ENCODE peak calls at places on chromosome X, in four cellular contexts. One of them, this sample, is unnamed.

GRCh38 chrX:41258871-41259270 is 75.1 kb upstream of the DDX3X start:
- DNase-seq in lower lobe of right lung: no peak
- DNase-seq in left ventricle myocardium inferior: no peak
- DNase-seq in HFF-Myc: no peak
- DNase-seq in this sample: no peak

GRCh38 chrX:151543706-151544105 is 19.8 kb upstream of the PASD1 start:
- DNase-seq in lower lobe of right lung: no peak
- DNase-seq in left ventricle myocardium inferior: no peak
- DNase-seq in HFF-Myc: no peak
- DNase-seq in this sample: peak

GRCh38 chrX:109848451-109849050 is 115.5 kb upstream of the ACSL4 start:
- DNase-seq in lower lobe of right lung: no peak
- DNase-seq in left ventricle myocardium inferior: no peak
- DNase-seq in HFF-Myc: no peak
- DNase-seq in this sample: peak

GRCh38 chrX:65600106-65600505 is 65.5 kb upstream of the LAS1L start:
- DNase-seq in lower lobe of right lung: no peak
- DNase-seq in left ventricle myocardium inferior: no peak
- DNase-seq in HFF-Myc: no peak
- DNase-seq in this sample: no peak

GRCh38 chrX:48490661-48491060 is 14.7 kb downstream of the FTSJ1 start:
- DNase-seq in lower lobe of right lung: no peak
- DNase-seq in left ventricle myocardium inferior: no peak
- DNase-seq in HFF-Myc: no peak
- DNase-seq in this sample: no peak

GRCh38 chrX:1581132-1581531 is 10.3 kb upstream of the AKAP17A start:
- DNase-seq in lower lobe of right lung: no peak
- DNase-seq in left ventricle myocardium inferior: no peak
- DNase-seq in HFF-Myc: peak
- DNase-seq in this sample: no peak

GRCh38 chrX:46279925-46280313 is 265.3 kb downstream of the ZNF674 start:
- DNase-seq in lower lobe of right lung: no peak
- DNase-seq in left ventricle myocardium inferior: no peak
- DNase-seq in HFF-Myc: peak
- DNase-seq in this sample: no peak

GRCh38 chrX:72495041-72495440 is 77.6 kb downstream of the HDAC8 start:
- DNase-seq in lower lobe of right lung: no peak
- DNase-seq in left ventricle myocardium inferior: no peak
- DNase-seq in HFF-Myc: no peak
- DNase-seq in this sample: no peak

GRCh38 chrX:9573282-9574106 is 108.6 kb downstream of the TBL1X start:
- DNase-seq in lower lobe of right lung: no peak
- DNase-seq in left ventricle myocardium inferior: no peak
- DNase-seq in HFF-Myc: no peak
- DNase-seq in this sample: no peak

GRCh38 chrX:54178100-54178940 is 4.7 kb downstream of the FAM120C start:
- DNase-seq in lower lobe of right lung: no peak
- DNase-seq in left ventricle myocardium inferior: no peak
- DNase-seq in HFF-Myc: no peak
- DNase-seq in this sample: no peak

GRCh38 chrX:54182194-54182863 is 725 bp downstream of the FAM120C start:
- DNase-seq in lower lobe of right lung: peak
- DNase-seq in left ventricle myocardium inferior: peak
- DNase-seq in HFF-Myc: no peak
- DNase-seq in this sample: peak

GRCh38 chrX:54182864-54183613 is at the start of gene FAM120C:
- DNase-seq in lower lobe of right lung: peak
- DNase-seq in left ventricle myocardium inferior: peak
- DNase-seq in HFF-Myc: no peak
- DNase-seq in this sample: peak

GRCh38 chrX:54180403-54180802 is 2.7 kb downstream of the FAM120C start:
- DNase-seq in lower lobe of right lung: no peak
- DNase-seq in left ventricle myocardium inferior: no peak
- DNase-seq in HFF-Myc: no peak
- DNase-seq in this sample: no peak

DNA sequence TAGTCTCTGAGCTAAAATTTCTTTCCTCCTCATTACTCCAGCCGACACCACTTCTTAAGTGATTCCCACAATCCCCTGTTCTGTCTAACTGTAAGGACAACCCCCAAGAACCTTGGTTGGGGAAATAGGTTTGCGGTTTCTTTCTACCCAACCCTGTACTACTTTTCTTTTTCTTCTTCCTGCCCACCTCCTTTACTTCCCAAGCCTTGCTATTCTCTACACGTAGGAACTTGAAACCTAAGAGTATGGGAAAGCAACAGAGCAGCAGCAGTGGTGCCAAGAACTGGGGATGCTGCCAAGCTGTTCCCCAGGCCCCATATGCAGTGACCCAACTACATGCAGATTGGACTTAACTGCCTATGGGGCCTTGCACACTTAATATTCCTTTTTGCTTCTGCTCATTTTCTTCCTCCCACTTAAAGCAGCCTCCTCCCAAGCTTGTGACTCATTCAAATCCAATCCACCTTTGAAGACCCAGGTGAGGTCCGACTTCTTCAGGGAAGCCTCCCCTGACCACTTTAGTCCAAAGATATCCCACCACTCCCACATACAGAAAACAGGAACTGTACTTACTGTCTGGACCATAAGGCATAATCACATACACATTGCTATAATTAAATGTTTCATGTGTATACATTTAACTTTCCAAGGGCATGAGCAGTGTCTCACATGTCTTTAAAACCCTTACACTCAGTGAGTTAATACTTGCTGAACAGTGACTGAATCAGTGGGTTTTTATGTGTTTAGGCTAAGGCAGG is 1.7 kb downstream of the FAM120C start:
- DNase-seq in lower lobe of right lung: no peak
- DNase-seq in left ventricle myocardium inferior: no peak
- DNase-seq in HFF-Myc: no peak
- DNase-seq in this sample: no peak
- H3K4me3 ChIP-seq in lower lobe of right lung: peak
- H3K4me3 ChIP-seq in left ventricle myocardium inferior: peak
- H3K4me3 ChIP-seq in HFF-Myc: peak
- H3K4me3 ChIP-seq in this sample: peak

DNA sequence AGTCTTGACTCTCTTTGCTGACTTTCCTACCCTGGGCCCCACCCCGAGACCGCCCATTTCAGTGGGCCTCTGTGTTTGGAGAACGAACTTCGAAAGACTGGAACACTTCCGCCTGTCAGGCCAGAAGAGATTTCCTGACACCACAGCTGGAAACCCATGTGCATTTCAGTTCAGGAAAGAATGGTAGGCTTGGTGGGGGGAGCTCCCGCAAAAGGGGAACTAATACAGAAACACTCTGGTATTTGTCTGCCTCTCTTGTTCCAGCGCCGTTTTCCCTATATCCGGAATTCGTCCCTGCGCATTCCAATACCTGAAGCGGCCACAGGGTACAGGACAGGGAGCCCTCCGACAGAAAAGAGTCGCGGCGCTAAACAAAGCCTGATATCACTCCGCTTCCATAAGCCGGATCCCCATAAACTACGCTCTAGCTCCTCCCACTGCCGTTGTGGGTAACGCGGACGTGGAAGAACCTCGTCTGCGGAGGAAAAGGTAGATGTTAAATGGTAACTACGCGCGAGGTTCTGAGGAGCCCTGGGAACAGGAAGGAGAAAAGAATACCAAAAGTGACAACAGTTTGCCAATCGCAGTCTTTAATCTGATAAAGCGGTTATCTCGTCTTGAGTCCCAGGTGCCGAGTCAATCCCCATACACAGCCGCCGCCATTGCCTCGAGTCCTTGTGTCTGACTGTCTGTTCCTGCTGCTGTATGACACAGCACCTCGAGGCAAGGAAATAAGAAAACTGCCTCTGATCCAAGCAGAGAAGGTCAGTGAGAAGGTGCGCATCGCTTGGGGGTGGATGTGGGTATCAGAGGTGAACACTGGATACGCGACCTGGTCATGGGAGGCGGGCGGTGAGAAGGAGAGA is at the start of gene ARMCX5:
- DNase-seq in lower lobe of right lung: peak
- DNase-seq in left ventricle myocardium inferior: peak
- DNase-seq in HFF-Myc: peak
- DNase-seq in this sample: peak
- TF ChIP-seq CTCF in lower lobe of right lung: no peak
- TF ChIP-seq CTCF in left ventricle myocardium inferior: peak
- TF ChIP-seq CTCF in HFF-Myc: no peak
- TF ChIP-seq CTCF in this sample: no peak

GRCh38 chrX:119945481-119945880 is 1.9 kb upstream of the NKAP start:
- DNase-seq in lower lobe of right lung: no peak
- DNase-seq in left ventricle myocardium inferior: no peak
- DNase-seq in HFF-Myc: no peak
- DNase-seq in this sample: no peak

GRCh38 chrX:119941336-119941735 is 2.2 kb downstream of the NKAP start:
- DNase-seq in lower lobe of right lung: no peak
- DNase-seq in left ventricle myocardium inferior: no peak
- DNase-seq in HFF-Myc: no peak
- DNase-seq in this sample: no peak

GRCh38 chrX:119942831-119943184 is 743 bp downstream of the NKAP start:
- DNase-seq in lower lobe of right lung: no peak
- DNase-seq in left ventricle myocardium inferior: no peak
- DNase-seq in HFF-Myc: no peak
- DNase-seq in this sample: no peak

GRCh38 chrX:119943185-119943988 is at the start of gene NKAP:
- DNase-seq in lower lobe of right lung: peak
- DNase-seq in left ventricle myocardium inferior: peak
- DNase-seq in HFF-Myc: peak
- DNase-seq in this sample: peak

DNA sequence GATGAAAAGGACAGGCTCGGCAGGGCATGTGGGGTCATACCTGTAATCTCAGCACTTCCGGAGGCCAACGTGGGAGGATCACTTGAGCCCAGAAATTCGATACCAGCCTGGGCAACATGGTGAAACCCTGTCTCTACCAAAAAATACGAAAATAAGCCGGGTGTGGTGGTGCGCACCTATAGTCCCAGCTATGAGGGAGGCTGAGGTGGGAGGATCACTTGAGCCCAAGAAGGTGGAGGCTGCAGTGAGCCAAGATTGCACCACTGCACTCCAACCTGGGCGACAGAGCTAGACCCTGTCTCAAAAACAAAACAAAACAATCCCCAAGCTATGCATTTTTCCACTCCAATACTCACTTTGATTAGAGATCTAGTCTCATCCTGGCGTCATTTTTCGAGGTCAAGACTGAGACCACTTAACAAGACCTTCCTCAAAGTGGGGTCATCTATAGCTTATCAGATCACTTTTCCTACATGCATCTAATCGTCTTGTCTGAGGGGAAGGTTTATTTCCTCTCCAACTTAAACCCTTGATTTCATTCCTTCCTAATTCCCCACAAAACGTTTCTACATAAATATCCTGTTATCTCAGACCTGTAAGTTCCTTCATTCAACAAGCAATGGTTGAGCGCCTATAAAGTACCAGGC is 1.3 kb downstream of the NKAP start:
- DNase-seq in lower lobe of right lung: no peak
- DNase-seq in left ventricle myocardium inferior: no peak
- DNase-seq in HFF-Myc: no peak
- DNase-seq in this sample: no peak
- H3K4me3 ChIP-seq in lower lobe of right lung: peak
- H3K4me3 ChIP-seq in left ventricle myocardium inferior: peak
- H3K4me3 ChIP-seq in HFF-Myc: peak
- H3K4me3 ChIP-seq in this sample: peak

GRCh38 chrX:39196192-39197102 is 395.2 kb downstream of the MID1IP1 start:
- DNase-seq in lower lobe of right lung: no peak
- DNase-seq in left ventricle myocardium inferior: no peak
- DNase-seq in HFF-Myc: peak
- DNase-seq in this sample: peak
- TF ChIP-seq CTCF in lower lobe of right lung: no peak
- TF ChIP-seq CTCF in left ventricle myocardium inferior: no peak
- TF ChIP-seq CTCF in HFF-Myc: no peak
- TF ChIP-seq CTCF in this sample: no peak

GRCh38 chrX:55484948-55485347 is 4.7 kb downstream of the USP51 start:
- DNase-seq in lower lobe of right lung: no peak
- DNase-seq in left ventricle myocardium inferior: no peak
- DNase-seq in HFF-Myc: no peak
- DNase-seq in this sample: no peak

GRCh38 chrX:55480390-55481062 is 9.1 kb downstream of the USP51 start:
- DNase-seq in lower lobe of right lung: no peak
- DNase-seq in left ventricle myocardium inferior: no peak
- DNase-seq in HFF-Myc: no peak
- DNase-seq in this sample: no peak
- H3K4me3 ChIP-seq in lower lobe of right lung: no peak
- H3K4me3 ChIP-seq in left ventricle myocardium inferior: no peak
- H3K4me3 ChIP-seq in HFF-Myc: no peak
- H3K4me3 ChIP-seq in this sample: no peak

DNA sequence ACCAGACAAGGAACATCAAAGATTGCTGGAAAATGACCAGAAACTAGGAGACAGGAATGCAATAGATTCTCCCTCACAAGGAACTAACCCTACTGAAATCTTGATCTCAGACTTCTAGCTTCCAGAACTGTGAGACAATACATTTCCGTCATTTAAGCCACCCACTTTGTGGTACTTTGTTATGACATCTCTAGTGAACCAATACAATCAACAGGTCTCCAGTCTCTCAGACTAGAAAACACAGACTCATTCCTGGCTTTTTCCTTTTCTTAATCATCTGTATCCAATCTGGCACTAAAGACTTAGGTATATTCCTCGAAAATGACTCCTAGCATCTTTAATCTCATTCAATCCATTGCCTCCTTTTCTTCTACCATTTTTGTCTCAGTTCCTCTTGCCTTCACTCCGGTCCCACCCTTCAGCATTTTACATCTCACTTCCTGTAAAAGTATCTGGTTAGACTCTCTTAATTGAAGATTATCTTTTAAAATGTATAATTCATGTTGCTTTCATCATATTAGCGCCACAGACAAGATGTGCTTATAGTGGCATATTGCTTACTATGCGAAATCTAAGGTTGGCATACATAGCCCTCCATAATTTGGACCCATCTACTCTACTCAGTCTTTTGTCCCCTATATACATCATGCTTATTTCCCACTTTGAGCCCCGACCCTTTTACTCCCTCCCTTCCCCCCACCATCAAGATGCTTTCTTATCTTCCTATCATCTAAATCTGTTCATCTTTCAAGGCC is 250.0 kb downstream of the ENOX2 start:
- DNase-seq in lower lobe of right lung: no peak
- DNase-seq in left ventricle myocardium inferior: no peak
- DNase-seq in HFF-Myc: no peak
- DNase-seq in this sample: no peak
- TF ChIP-seq CTCF in lower lobe of right lung: no peak
- TF ChIP-seq CTCF in left ventricle myocardium inferior: no peak
- TF ChIP-seq CTCF in HFF-Myc: no peak
- TF ChIP-seq CTCF in this sample: no peak